ENCODE peak calls at places on chromosomes 6 and 20, in six cellular contexts. One of them, this sample, is unnamed.

GRCh38 chr20:33674294-33675126 is at the start of gene NECAB3:
- DNase-seq in prostate gland: peak
- DNase-seq in astrocyte of the spinal cord: peak
- DNase-seq in GM12865: peak
- DNase-seq in heart right ventricle: peak
- DNase-seq in psoas muscle: peak
- DNase-seq in this sample: peak

GRCh38 chr6:44942201-44942600 is 385.9 kb upstream of the RUNX2 start:
- DNase-seq in prostate gland: no peak
- DNase-seq in astrocyte of the spinal cord: no peak
- DNase-seq in GM12865: no peak
- DNase-seq in heart right ventricle: no peak
- DNase-seq in psoas muscle: no peak
- DNase-seq in this sample: peak

GRCh38 chr6:115728171-115728570 is 332.5 kb downstream of the FRK start:
- DNase-seq in prostate gland: no peak
- DNase-seq in astrocyte of the spinal cord: no peak
- DNase-seq in GM12865: no peak
- DNase-seq in heart right ventricle: no peak
- DNase-seq in psoas muscle: no peak
- DNase-seq in this sample: no peak

GRCh38 chr20:22320245-22320915 is 264.0 kb downstream of the FOXA2 start:
- DNase-seq in prostate gland: no peak
- DNase-seq in astrocyte of the spinal cord: no peak
- DNase-seq in GM12865: no peak
- DNase-seq in heart right ventricle: no peak
- DNase-seq in psoas muscle: no peak
- DNase-seq in this sample: peak

GRCh38 chr20:31740208-31740607 is 1.1 kb downstream of the TPX2 start:
- DNase-seq in prostate gland: no peak
- DNase-seq in astrocyte of the spinal cord: peak
- DNase-seq in GM12865: peak
- DNase-seq in heart right ventricle: no peak
- DNase-seq in psoas muscle: no peak
- DNase-seq in this sample: peak

GRCh38 chr20:61752576-61752975 is 313.1 kb downstream of the TAF4 start:
- DNase-seq in prostate gland: no peak
- DNase-seq in astrocyte of the spinal cord: no peak
- DNase-seq in GM12865: no peak
- DNase-seq in heart right ventricle: no peak
- DNase-seq in psoas muscle: peak
- DNase-seq in this sample: no peak

GRCh38 chr20:64261138-64261537 is 5.6 kb downstream of the PCMTD2 start:
- DNase-seq in prostate gland: no peak
- DNase-seq in astrocyte of the spinal cord: peak
- DNase-seq in GM12865: no peak
- DNase-seq in heart right ventricle: peak
- DNase-seq in psoas muscle: no peak
- DNase-seq in this sample: no peak

GRCh38 chr6:89321131-89321530 is 6.0 kb upstream of the GABRR2 start:
- DNase-seq in prostate gland: no peak
- DNase-seq in astrocyte of the spinal cord: no peak
- DNase-seq in GM12865: no peak
- DNase-seq in heart right ventricle: no peak
- DNase-seq in psoas muscle: no peak
- DNase-seq in this sample: no peak

GRCh38 chr20:24503352-24503931 is 34.0 kb downstream of the SYNDIG1 start:
- DNase-seq in prostate gland: no peak
- DNase-seq in astrocyte of the spinal cord: peak
- DNase-seq in GM12865: no peak
- DNase-seq in heart right ventricle: peak
- DNase-seq in psoas muscle: no peak
- DNase-seq in this sample: no peak

GRCh38 chr6:74091133-74091793 is 395.3 kb downstream of the CD109 start:
- DNase-seq in prostate gland: no peak
- DNase-seq in astrocyte of the spinal cord: peak
- DNase-seq in GM12865: peak
- DNase-seq in heart right ventricle: no peak
- DNase-seq in psoas muscle: no peak
- DNase-seq in this sample: peak

GRCh38 chr6:74091794-74092157 is 395.8 kb downstream of the CD109 start:
- DNase-seq in prostate gland: no peak
- DNase-seq in astrocyte of the spinal cord: no peak
- DNase-seq in GM12865: no peak
- DNase-seq in heart right ventricle: no peak
- DNase-seq in psoas muscle: no peak
- DNase-seq in this sample: no peak

GRCh38 chr6:74087898-74088297 is 391.9 kb downstream of the CD109 start:
- DNase-seq in prostate gland: no peak
- DNase-seq in astrocyte of the spinal cord: peak
- DNase-seq in GM12865: no peak
- DNase-seq in heart right ventricle: no peak
- DNase-seq in psoas muscle: no peak
- DNase-seq in this sample: peak
- TF ChIP-seq CTCF in prostate gland: no peak
- TF ChIP-seq CTCF in astrocyte of the spinal cord: peak
- TF ChIP-seq CTCF in GM12865: no peak
- TF ChIP-seq CTCF in heart right ventricle: no peak
- TF ChIP-seq CTCF in psoas muscle: no peak
- TF ChIP-seq CTCF in this sample: no peak

GRCh38 chr6:1604347-1604990 is 5.2 kb upstream of the FOXC1 start:
- DNase-seq in prostate gland: peak
- DNase-seq in astrocyte of the spinal cord: peak
- DNase-seq in GM12865: peak
- DNase-seq in heart right ventricle: peak
- DNase-seq in psoas muscle: peak
- DNase-seq in this sample: peak

GRCh38 chr6:1604991-1605821 is 4.5 kb upstream of the FOXC1 start:
- DNase-seq in prostate gland: no peak
- DNase-seq in astrocyte of the spinal cord: peak
- DNase-seq in GM12865: no peak
- DNase-seq in heart right ventricle: peak
- DNase-seq in psoas muscle: peak
- DNase-seq in this sample: no peak

GRCh38 chr6:1602356-1602713 is 7.4 kb upstream of the FOXC1 start:
- DNase-seq in prostate gland: no peak
- DNase-seq in astrocyte of the spinal cord: no peak
- DNase-seq in GM12865: no peak
- DNase-seq in heart right ventricle: no peak
- DNase-seq in psoas muscle: peak
- DNase-seq in this sample: no peak

GRCh38 chr6:1601616-1602355 is 7.9 kb upstream of the FOXC1 start:
- DNase-seq in prostate gland: no peak
- DNase-seq in astrocyte of the spinal cord: no peak
- DNase-seq in GM12865: no peak
- DNase-seq in heart right ventricle: no peak
- DNase-seq in psoas muscle: peak
- DNase-seq in this sample: no peak

GRCh38 chr6:1603708-1604346 is 5.9 kb upstream of the FOXC1 start:
- DNase-seq in prostate gland: peak
- DNase-seq in astrocyte of the spinal cord: no peak
- DNase-seq in GM12865: no peak
- DNase-seq in heart right ventricle: no peak
- DNase-seq in psoas muscle: no peak
- DNase-seq in this sample: no peak
- H3K4me3 ChIP-seq in prostate gland: peak
- H3K4me3 ChIP-seq in astrocyte of the spinal cord: peak
- H3K4me3 ChIP-seq in GM12865: no peak
- H3K4me3 ChIP-seq in heart right ventricle: peak
- H3K4me3 ChIP-seq in psoas muscle: peak
- H3K4me3 ChIP-seq in this sample: peak

GRCh38 chr6:57173056-57173885 is 1.1 kb downstream of the BAG2 start:
- DNase-seq in prostate gland: no peak
- DNase-seq in astrocyte of the spinal cord: peak
- DNase-seq in GM12865: peak
- DNase-seq in heart right ventricle: no peak
- DNase-seq in psoas muscle: no peak
- DNase-seq in this sample: peak

GRCh38 chr6:57173886-57174510 is 1.9 kb downstream of the BAG2 start:
- DNase-seq in prostate gland: no peak
- DNase-seq in astrocyte of the spinal cord: peak
- DNase-seq in GM12865: peak
- DNase-seq in heart right ventricle: no peak
- DNase-seq in psoas muscle: no peak
- DNase-seq in this sample: peak

GRCh38 chr6:57177545-57178225 is 5.6 kb downstream of the BAG2 start:
- DNase-seq in prostate gland: no peak
- DNase-seq in astrocyte of the spinal cord: no peak
- DNase-seq in GM12865: no peak
- DNase-seq in heart right ventricle: peak
- DNase-seq in psoas muscle: peak
- DNase-seq in this sample: no peak

GRCh38 chr6:57174511-57174907 is 2.4 kb downstream of the BAG2 start:
- DNase-seq in prostate gland: no peak
- DNase-seq in astrocyte of the spinal cord: no peak
- DNase-seq in GM12865: no peak
- DNase-seq in heart right ventricle: no peak
- DNase-seq in psoas muscle: no peak
- DNase-seq in this sample: no peak

DNA sequence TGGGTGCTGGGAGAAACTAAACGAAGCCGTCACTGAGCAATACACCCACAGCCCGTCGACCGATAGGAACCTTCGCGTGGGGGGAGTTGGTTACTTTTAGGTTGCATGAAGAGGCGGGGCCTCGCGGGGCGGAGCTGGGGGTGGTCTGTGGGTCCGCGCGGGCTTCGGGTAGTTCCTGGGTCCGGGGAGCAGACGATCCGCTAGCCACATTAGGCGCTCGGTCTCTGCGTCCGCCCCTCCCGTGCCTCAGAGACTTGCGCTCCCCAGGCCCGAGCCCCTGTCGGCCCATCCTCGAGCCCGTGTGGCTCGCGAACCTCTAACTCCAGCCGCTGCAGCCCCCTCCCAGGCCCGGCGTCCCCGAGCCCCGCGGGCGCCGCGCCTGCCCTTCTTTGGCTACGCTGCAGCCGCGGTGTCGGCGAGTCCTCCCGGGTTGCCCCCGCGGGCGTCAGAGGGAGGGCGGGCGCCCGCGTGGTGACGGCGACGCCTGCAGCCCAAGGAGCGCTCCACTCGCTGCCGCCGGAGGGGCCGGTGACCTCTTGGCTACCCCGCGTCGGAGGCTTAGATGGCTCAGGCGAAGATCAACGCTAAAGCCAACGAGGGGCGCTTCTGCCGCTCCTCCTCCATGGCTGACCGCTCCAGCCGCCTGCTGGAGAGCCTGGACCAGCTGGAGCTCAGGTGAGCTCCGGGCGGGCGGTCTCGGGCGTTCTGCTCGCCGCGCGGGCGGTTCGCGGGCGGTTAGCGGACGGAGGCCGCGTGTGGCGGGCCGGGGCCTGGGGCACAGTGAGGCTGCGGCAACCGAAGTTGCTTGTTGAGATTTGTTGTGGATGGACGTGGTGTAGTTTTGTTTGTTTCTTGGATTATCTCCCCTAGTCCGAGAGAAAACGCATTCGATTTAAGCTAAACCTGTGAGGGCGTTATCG is at the start of gene BAG2:
- DNase-seq in prostate gland: peak
- DNase-seq in astrocyte of the spinal cord: peak
- DNase-seq in GM12865: peak
- DNase-seq in heart right ventricle: peak
- DNase-seq in psoas muscle: peak
- DNase-seq in this sample: peak
- TF ChIP-seq CTCF in prostate gland: no peak
- TF ChIP-seq CTCF in astrocyte of the spinal cord: peak
- TF ChIP-seq CTCF in GM12865: peak
- TF ChIP-seq CTCF in heart right ventricle: no peak
- TF ChIP-seq CTCF in psoas muscle: peak
- TF ChIP-seq CTCF in this sample: peak

GRCh38 chr6:169337881-169338445 is 84.3 kb upstream of the THBS2 start:
- DNase-seq in prostate gland: no peak
- DNase-seq in astrocyte of the spinal cord: no peak
- DNase-seq in GM12865: no peak
- DNase-seq in heart right ventricle: no peak
- DNase-seq in psoas muscle: no peak
- DNase-seq in this sample: no peak

GRCh38 chr6:169332250-169332649 is 78.6 kb upstream of the THBS2 start:
- DNase-seq in prostate gland: no peak
- DNase-seq in astrocyte of the spinal cord: no peak
- DNase-seq in GM12865: no peak
- DNase-seq in heart right ventricle: no peak
- DNase-seq in psoas muscle: no peak
- DNase-seq in this sample: no peak

GRCh38 chr6:169339731-169340314 is 86.2 kb upstream of the THBS2 start:
- DNase-seq in prostate gland: no peak
- DNase-seq in astrocyte of the spinal cord: no peak
- DNase-seq in GM12865: no peak
- DNase-seq in heart right ventricle: no peak
- DNase-seq in psoas muscle: no peak
- DNase-seq in this sample: peak

GRCh38 chr6:169339025-169339424 is 85.4 kb upstream of the THBS2 start:
- DNase-seq in prostate gland: no peak
- DNase-seq in astrocyte of the spinal cord: no peak
- DNase-seq in GM12865: no peak
- DNase-seq in heart right ventricle: no peak
- DNase-seq in psoas muscle: no peak
- DNase-seq in this sample: no peak

DNA sequence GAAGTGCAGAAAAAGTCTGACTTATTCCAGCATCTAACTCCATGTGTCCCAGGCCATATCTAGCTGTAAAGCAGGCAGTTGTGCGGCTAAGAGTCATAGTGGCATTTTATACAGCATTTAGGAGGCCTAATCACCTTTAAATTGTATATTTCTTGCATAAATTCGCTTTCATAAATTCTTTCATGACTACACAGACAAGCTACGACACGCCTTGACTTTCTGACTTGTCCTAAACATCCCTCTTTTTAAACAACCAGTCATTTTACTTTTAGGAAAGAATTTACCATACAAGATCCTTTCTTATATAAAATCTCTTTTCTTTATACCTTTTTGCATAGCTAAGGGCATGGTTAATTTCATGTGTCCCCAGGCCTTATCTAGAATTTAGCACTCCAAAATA is 81.7 kb upstream of the THBS2 start:
- DNase-seq in prostate gland: no peak
- DNase-seq in astrocyte of the spinal cord: no peak
- DNase-seq in GM12865: no peak
- DNase-seq in heart right ventricle: no peak
- DNase-seq in psoas muscle: no peak
- DNase-seq in this sample: peak
- H3K4me3 ChIP-seq in prostate gland: no peak
- H3K4me3 ChIP-seq in astrocyte of the spinal cord: no peak
- H3K4me3 ChIP-seq in GM12865: no peak
- H3K4me3 ChIP-seq in heart right ventricle: no peak
- H3K4me3 ChIP-seq in psoas muscle: no peak
- H3K4me3 ChIP-seq in this sample: no peak